ENCODE peak calls at places on chromosomes 12 and 14, in ten cellular contexts. Z is thoracic aorta; E is astrocyte of the cerebellum; B is NCI-H1417; H is activated naive CD4-positive, alpha-beta T cell treated with anti-CD3 and anti-CD28 coated beads, Interleukin-2, amount 10 ng/mL, durations not matched to agents 7 days and 5 days; Q is HT1080; O is DMS153; G is occipital lobe; N is colonic mucosa; D is Ammon's horn. T is an unnamed sample.
A peak's percentile ranks its signal among the peaks of the same experiment; 100 is the strongest.

GRCh38 chr12:108890208-108890607 is 10.3 kb downstream of the DAO start:
- DNase-seq in N (no peak), H (peak; percentile 55), Z (no peak), O (no peak), B (no peak), G (no peak), Q (no peak), D (no peak), E (no peak), T (no peak)

GRCh38 chr14:104223101-104223809 is 84.9 kb downstream of the KIF26A start:
- DNase-seq in Z (no peak), D (no peak), G (no peak), N (peak; percentile 58), Q (no peak), H (no peak), O (peak; percentile 67), B (peak; percentile 56), E (no peak), T (no peak)

GRCh38 chr14:61598980-61599379 is 96.3 kb upstream of the HIF1A start:
- DNase-seq in B (no peak), E (no peak), Z (no peak), G (no peak), O (peak; percentile 8), H (peak; percentile 55), N (no peak), D (no peak), Q (peak; percentile 28), T (no peak)

GRCh38 chr12:104707179-104707578 is 250.4 kb downstream of the CHST11 start:
- DNase-seq in G (no peak), B (no peak), O (no peak), H (no peak), Q (no peak), N (no peak), Z (no peak), D (no peak), E (no peak), T (no peak)

GRCh38 chr12:49133590-49133989 is 2.4 kb upstream of the TUBA1B start:
- DNase-seq in E (no peak), Q (no peak), O (no peak), H (no peak), Z (no peak), B (no peak), N (no peak), D (no peak), G (no peak), T (no peak)

GRCh38 chr12:3487027-3487426 is 4.0 kb upstream of the PRMT8 start:
- DNase-seq in O (no peak), Z (no peak), N (no peak), E (no peak), G (no peak), Q (no peak), D (no peak), H (no peak), B (no peak), T (no peak)

GRCh38 chr12:27123642-27124041 is 41.3 kb upstream of the C12orf71 start:
- DNase-seq in D (no peak), G (no peak), O (no peak), H (no peak), B (peak; percentile 17), N (no peak), E (no peak), Z (no peak), Q (peak; percentile 7), T (no peak)

GRCh38 chr12:44930972-44931600 is 55.0 kb upstream of the NELL2 start:
- DNase-seq in N (no peak), D (peak; percentile 16), H (no peak), Q (peak; percentile 46), G (no peak), O (peak; percentile 33), E (peak; percentile 45), Z (no peak), B (peak; percentile 97), T (no peak)